ENCODE peak calls at places on chromosomes 12 and 14, in six cellular contexts. F, T, B, J, C and S are unnamed samples.

GRCh38 chr14:75411194-75411552 is 16.6 kb upstream of the JDP2 start:
- DNase-seq in F (no peak), T (no peak), B (no peak), J (no peak), C (no peak), S (no peak)

GRCh38 chr14:32472512-32473472 is 143.7 kb downstream of the AKAP6 start:
- DNase-seq in F (peak; percentile 6), T (no peak), B (peak; percentile 38), J (no peak), C (no peak), S (no peak)

GRCh38 chr14:59500732-59501131 is 16.4 kb downstream of the JKAMP start:
- DNase-seq in F (no peak), T (no peak), B (no peak), J (no peak), C (no peak), S (no peak)

GRCh38 chr14:65415613-65416012 is 3.1 kb downstream of the FUT8 start:
- DNase-seq in F (no peak), T (no peak), B (no peak), J (no peak), C (no peak), S (peak; percentile 46)

GRCh38 chr12:97276621-97277020 is 186.0 kb upstream of the RMST start:
- DNase-seq in F (no peak), T (no peak), B (no peak), J (no peak), C (no peak), S (no peak)

GRCh38 chr12:27001663-27002062 is 12.5 kb downstream of the TM7SF3 start:
- DNase-seq in F (no peak), T (no peak), B (no peak), J (no peak), C (no peak), S (no peak)

GRCh38 chr12:2094597-2094996 is 41.8 kb downstream of the CACNA1C start:
- DNase-seq in F (no peak), T (no peak), B (no peak), J (no peak), C (no peak), S (no peak)

GRCh38 chr14:22163051-22163450 is 426.0 kb downstream of the DAD1 start:
- DNase-seq in F (no peak), T (no peak), B (peak; percentile 43), J (no peak), C (no peak), S (no peak)

GRCh38 chr12:111991946-111992345 is 21.0 kb downstream of the TMEM116 start:
- DNase-seq in F (no peak), T (no peak), B (no peak), J (no peak), C (no peak), S (no peak)

GRCh38 chr12:27491226-27491625 is 32.8 kb upstream of the PPFIBP1 start:
- DNase-seq in F (no peak), T (no peak), B (no peak), J (no peak), C (no peak), S (no peak)

GRCh38 chr12:125983094-125983783 is 918.0 kb downstream of the AACS start:
- DNase-seq in F (peak; percentile 39), T (peak; percentile 11), B (peak; percentile 61), J (peak; percentile 94), C (no peak), S (peak; percentile 77)

GRCh38 chr14:80567905-80568512 is 356.7 kb upstream of the DIO2 start:
- DNase-seq in F (no peak), T (no peak), B (no peak), J (no peak), C (no peak), S (no peak)

GRCh38 chr12:66086001-66086400 is 44.5 kb downstream of the LLPH start:
- DNase-seq in F (no peak), T (no peak), B (no peak), J (no peak), C (no peak), S (no peak)

GRCh38 chr12:24596768-24597388 is 352.0 kb downstream of the BCAT1 start:
- DNase-seq in F (peak; percentile 39), T (peak; percentile 23), B (peak; percentile 24), J (no peak), C (no peak), S (peak; percentile 59)

GRCh38 chr12:3622021-3622731 is 130.7 kb downstream of the CRACR2A start:
- DNase-seq in F (no peak), T (no peak), B (no peak), J (no peak), C (no peak), S (no peak)

GRCh38 chr12:51888316-51889215 is 663 bp downstream of the ANKRD33 start:
- DNase-seq in F (no peak), T (no peak), B (no peak), J (no peak), C (no peak), S (peak; percentile 19)

GRCh38 chr12:74900232-74900631 is 309.4 kb downstream of the KCNC2 start:
- DNase-seq in F (no peak), T (no peak), B (no peak), J (no peak), C (no peak), S (no peak)

GRCh38 chr14:99137913-99138571 is 134.0 kb downstream of the BCL11B start:
- DNase-seq in F (peak; percentile 18), T (peak; percentile 35), B (no peak), J (peak; percentile 42), C (no peak), S (no peak)

GRCh38 chr14:32129124-32129523 is 52.0 kb downstream of the ARHGAP5 start:
- DNase-seq in F (peak; percentile 64), T (no peak), B (no peak), J (no peak), C (no peak), S (no peak)

GRCh38 chr12:28507055-28507454 is 316.8 kb downstream of the CCDC91 start:
- DNase-seq in F (no peak), T (no peak), B (no peak), J (no peak), C (no peak), S (no peak)

GRCh38 chr12:16726879-16727278 is 120.9 kb upstream of the LMO3 start:
- DNase-seq in F (no peak), T (no peak), B (no peak), J (no peak), C (no peak), S (no peak)

GRCh38 chr12:48937170-48937569 is 11.9 kb upstream of the FKBP11 start:
- DNase-seq in F (peak; percentile 39), T (peak; percentile 26), B (no peak), J (peak; percentile 49), C (no peak), S (no peak)

GRCh38 chr14:44873536-44873935 is 88.2 kb downstream of the KLHL28 start:
- DNase-seq in F (no peak), T (no peak), B (peak; percentile 28), J (no peak), C (no peak), S (no peak)

GRCh38 chr14:77324816-77325745 is 4.2 kb downstream of the GSTZ1 start:
- DNase-seq in F (no peak), T (no peak), B (no peak), J (no peak), C (no peak), S (no peak)

GRCh38 chr12:59115526-59115925 is 195.2 kb upstream of the LRIG3 start:
- DNase-seq in F (no peak), T (no peak), B (no peak), J (no peak), C (no peak), S (no peak)

DNA sequence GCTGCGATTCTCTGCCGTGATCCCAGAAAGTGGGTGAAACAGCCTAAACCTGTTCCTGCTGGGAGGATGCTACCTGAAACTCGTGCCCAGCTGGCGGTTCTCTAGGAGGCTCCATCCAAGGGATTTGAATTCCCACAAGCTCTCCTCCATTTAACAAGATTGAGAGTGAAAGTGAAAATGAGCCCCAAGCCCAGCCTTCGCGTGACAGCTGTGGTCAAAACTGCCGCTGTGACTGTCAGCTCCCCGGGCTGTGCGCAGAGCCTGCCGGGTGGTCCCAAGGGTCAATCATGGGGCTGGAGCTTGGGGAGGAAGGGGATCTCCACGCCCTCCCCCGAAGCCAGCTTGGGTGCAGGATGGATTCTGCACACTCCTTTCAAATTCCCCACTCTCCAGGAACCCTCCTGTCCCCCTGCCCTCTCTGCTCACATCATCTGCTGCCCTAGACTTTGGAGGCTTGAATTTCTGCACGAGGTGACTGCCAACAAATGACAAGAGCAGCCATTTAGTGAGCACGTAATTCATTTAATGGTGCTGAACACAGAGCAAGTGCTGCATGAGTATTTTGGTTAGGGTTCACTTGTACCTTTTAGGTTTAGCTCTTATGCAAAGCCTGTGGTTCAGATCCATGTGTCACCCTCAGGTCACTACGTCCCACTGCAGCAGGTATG is 5.3 kb downstream of the ASB2 start:
- DNase-seq in F (no peak), T (no peak), B (no peak), J (no peak), C (no peak), S (no peak)
- TF ChIP-seq MAX in F (no peak), T (no peak), B (no peak), J (no peak), C (peak; percentile 54), S (no peak)

DNA sequence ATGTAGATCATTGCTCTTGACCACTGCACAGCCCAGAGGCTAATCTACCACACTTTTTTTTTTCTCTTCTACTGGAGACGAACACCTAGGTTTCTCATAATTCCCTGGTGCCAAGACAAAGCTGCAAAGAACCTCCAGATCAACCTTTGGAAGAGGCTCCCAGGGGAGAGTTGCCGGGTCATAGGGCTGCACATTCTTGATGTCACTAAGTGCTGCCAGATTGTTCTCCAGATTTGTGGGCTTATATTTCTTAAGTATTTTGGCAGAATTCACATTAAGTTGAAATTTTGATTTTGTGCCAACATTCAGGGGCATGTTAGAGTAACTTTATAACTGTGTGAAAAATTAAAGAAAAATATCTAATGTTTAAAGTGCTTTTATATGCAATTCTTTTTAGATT is 13.5 kb upstream of the PDZRN4 start:
- DNase-seq in F (no peak), T (no peak), B (no peak), J (no peak), C (no peak), S (no peak)
- TF ChIP-seq EP300 in F (no peak), T (no peak), B (no peak), J (no peak), C (no peak), S (no peak)

GRCh38 chr14:54396183-54396492 is 669 bp upstream of the CDKN3 start:
- DNase-seq in F (no peak), T (no peak), B (no peak), J (no peak), C (no peak), S (no peak)
- H3K4me1 ChIP-seq in F (peaks cover 28% of the 10 kb centered on the region), T (peaks cover 15% of the 10 kb centered on the region), B (peaks cover 33% of the 10 kb centered on the region), J (no peaks in the 10 kb centered on the region), C (no peaks in the 10 kb centered on the region), S (peaks cover 18% of the 10 kb centered on the region)

DNA sequence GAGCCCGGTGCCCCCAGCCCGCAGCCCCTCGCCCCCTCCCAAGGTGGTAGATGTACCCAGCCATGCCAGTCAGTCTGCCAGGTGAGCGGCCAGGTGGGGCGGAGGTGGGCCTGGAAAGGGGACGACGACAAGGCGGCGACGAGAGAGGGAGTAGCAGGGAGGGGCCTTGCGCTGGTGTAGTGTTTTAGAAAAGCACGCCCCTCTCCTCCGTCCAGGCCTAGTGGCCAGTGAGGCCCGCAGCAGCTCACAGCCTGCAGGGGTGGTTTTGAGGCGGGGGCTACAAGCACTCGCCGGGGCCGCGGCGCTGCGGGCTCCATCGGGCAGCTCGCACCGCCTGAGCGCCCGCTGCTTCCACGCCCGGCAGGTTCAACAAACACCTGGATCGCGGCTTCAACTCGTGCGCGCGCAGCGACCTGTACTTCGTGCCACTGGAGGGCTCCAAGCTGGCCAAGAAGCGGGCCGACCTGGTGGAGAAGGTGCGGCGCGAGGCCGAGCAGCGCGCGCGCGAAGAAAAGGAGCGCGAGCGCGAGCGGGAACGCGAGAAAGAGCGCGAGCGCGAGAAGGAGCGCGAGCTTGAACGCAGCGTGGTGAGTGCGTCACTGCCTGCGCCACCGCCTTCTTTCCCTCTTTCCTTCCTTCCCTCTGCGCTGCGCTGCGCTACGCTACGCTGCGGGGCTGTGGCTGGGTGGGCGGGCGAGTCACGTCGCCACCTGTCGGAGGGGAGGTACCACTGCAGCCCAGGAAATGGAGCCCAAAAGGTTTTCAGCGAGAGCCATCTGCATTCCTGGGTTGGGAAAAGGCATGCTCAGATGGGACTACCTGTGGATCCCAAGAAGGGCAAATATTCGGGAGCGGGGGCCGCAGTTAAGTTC is 5.9 kb upstream of the RNU7-1 start:
- DNase-seq in F (peak; percentile 98), T (peak; percentile 81), B (peak; percentile 91), J (peak; percentile 93), C (peak; percentile 90), S (peak; percentile 92)
- TF ChIP-seq MAX in F (peak; percentile 99), T (peak; percentile 92), B (peak; percentile 94), J (peak; percentile 95), C (peak; percentile 72), S (peak; percentile 89)